ENCODE peak calls at places on chromosomes 2 and 18, in nine cellular contexts. S is adrenal gland, N is neural progenitor cell, G is breast epithelium, T is cardiac muscle cell, E is Panc1, U is astrocyte, R is right lobe of liver, O is heart left ventricle. J is an unnamed sample.

GRCh38 chr18:72878143-72878542 is 10.4 kb upstream of the NETO1 start:
- DNase-seq in U (no peak), S (no peak), O (no peak), R (no peak), N (no peak), E (no peak), T (no peak), G (no peak), J (no peak)

GRCh38 chr2:112577756-112578155 is 6.7 kb upstream of the CHCHD5 start:
- DNase-seq in T (peak; percentile 28), U (peak; percentile 41), G (no peak), O (no peak), S (no peak), N (peak; percentile 16), R (no peak), E (no peak), J (no peak)

GRCh38 chr18:46538376-46538775 is 118.6 kb downstream of the LOXHD1 start:
- DNase-seq in G (no peak), N (no peak), S (no peak), E (no peak), T (no peak), U (no peak), R (no peak), O (no peak), J (no peak)

GRCh38 chr2:5978352-5978751 is 286.2 kb downstream of the SOX11 start:
- DNase-seq in G (no peak), E (no peak), U (no peak), O (no peak), R (no peak), S (no peak), N (no peak), T (no peak), J (no peak)

GRCh38 chr2:44277541-44277940 is 2.3 kb downstream of the SLC3A1 start:
- DNase-seq in N (no peak), G (no peak), S (no peak), E (no peak), R (no peak), T (no peak), O (no peak), U (no peak), J (no peak)

GRCh38 chr18:27009293-27009692 is 143.8 kb upstream of the AQP4 start:
- DNase-seq in U (no peak), S (no peak), N (no peak), E (no peak), G (no peak), R (no peak), T (no peak), O (no peak), J (no peak)

GRCh38 chr2:20516646-20517341 is 69.9 kb downstream of the RHOB start:
- DNase-seq in R (no peak), N (no peak), G (no peak), U (peak; percentile 26), O (no peak), S (no peak), T (no peak), E (no peak), J (no peak)

GRCh38 chr2:240494194-240494793 is 58.8 kb downstream of the GPC1 start:
- DNase-seq in O (no peak), E (no peak), U (no peak), R (no peak), T (no peak), G (no peak), S (no peak), N (no peak), J (no peak)

GRCh38 chr2:85799215-85799956 is 45.6 kb downstream of the ATOH8 start:
- DNase-seq in R (peak; percentile 97), G (peak; percentile 15), T (no peak), U (no peak), E (no peak), O (peak; percentile 70), S (no peak), N (no peak), J (peak; percentile 28)

GRCh38 chr2:60830991-60831390 is 50.4 kb upstream of the REL start:
- DNase-seq in S (no peak), N (no peak), G (no peak), R (no peak), T (no peak), E (no peak), U (no peak), O (no peak), J (no peak)

GRCh38 chr2:2719781-2720180 is 388.7 kb upstream of the MYT1L start:
- DNase-seq in R (no peak), E (no peak), G (no peak), O (no peak), U (no peak), S (no peak), T (no peak), N (no peak), J (no peak)

GRCh38 chr2:184026961-184027360 is 571.4 kb upstream of the ZNF804A start:
- DNase-seq in O (no peak), R (no peak), T (no peak), G (no peak), N (no peak), U (no peak), S (no peak), E (no peak), J (no peak)

GRCh38 chr2:54500404-54501147 is 44.4 kb downstream of the SPTBN1 start:
- DNase-seq in U (no peak), N (no peak), O (no peak), S (no peak), T (no peak), G (no peak), R (no peak), E (no peak), J (no peak)

GRCh38 chr2:104250635-104251034 is 603.3 kb upstream of the POU3F3 start:
- DNase-seq in T (no peak), E (no peak), G (no peak), S (no peak), O (no peak), R (no peak), N (no peak), U (no peak), J (no peak)

GRCh38 chr18:58779514-58779913 is 85.2 kb upstream of the ZNF532 start:
- DNase-seq in T (no peak), G (no peak), E (no peak), S (no peak), U (no peak), N (no peak), O (no peak), R (no peak), J (no peak)

GRCh38 chr2:236806133-236806532 is 236.5 kb downstream of the ACKR3 start:
- DNase-seq in N (no peak), O (no peak), S (no peak), E (no peak), R (no peak), T (no peak), G (no peak), U (no peak), J (no peak)

GRCh38 chr18:48543228-48543627 is 4.4 kb downstream of the CTIF start:
- DNase-seq in R (no peak), O (no peak), S (peak; percentile 58), G (no peak), U (no peak), N (peak; percentile 36), E (no peak), T (no peak), J (no peak)

GRCh38 chr2:146228659-146229058 is 1616.2 kb upstream of the ACVR2A start:
- DNase-seq in T (no peak), U (no peak), S (no peak), N (no peak), G (no peak), E (no peak), O (no peak), R (no peak), J (no peak)

GRCh38 chr2:43052204-43052943 is 174.0 kb downstream of the ZFP36L2 start:
- DNase-seq in O (no peak), G (no peak), S (no peak), U (no peak), E (no peak), R (peak; percentile 29), N (no peak), T (no peak), J (no peak)

GRCh38 chr2:43051316-43051715 is 175.1 kb downstream of the ZFP36L2 start:
- DNase-seq in E (no peak), G (no peak), T (no peak), S (peak; percentile 79), R (peak; percentile 25), N (no peak), U (peak; percentile 72), O (no peak), J (no peak)

GRCh38 chr2:43052944-43053306 is 173.5 kb downstream of the ZFP36L2 start:
- DNase-seq in E (no peak), S (no peak), U (no peak), G (no peak), O (no peak), T (no peak), R (no peak), N (no peak), J (no peak)

GRCh38 chr2:43049836-43050796 is 176.3 kb downstream of the ZFP36L2 start:
- DNase-seq in N (no peak), G (no peak), O (peak; percentile 29), T (no peak), U (no peak), S (no peak), E (no peak), R (peak; percentile 36), J (no peak)

DNA sequence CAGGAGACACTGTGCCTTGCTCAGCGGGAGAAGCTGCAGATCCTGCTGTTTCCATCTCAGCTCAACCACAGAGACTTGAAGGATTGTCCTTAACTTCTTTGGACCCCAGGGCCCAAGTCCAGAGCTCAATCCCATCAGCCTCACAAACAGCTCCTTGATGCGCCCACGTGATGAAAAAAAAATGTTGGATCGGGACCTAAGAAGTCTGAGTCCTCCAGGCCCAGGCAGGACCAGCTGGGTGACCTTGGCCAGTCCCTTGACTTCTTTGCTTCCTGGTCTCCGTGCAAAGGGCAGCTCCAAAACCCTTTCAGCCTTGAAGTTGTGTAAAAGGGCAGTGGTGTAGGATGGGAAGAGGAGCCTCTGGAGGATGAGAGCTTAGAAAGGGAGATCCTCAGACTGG is 175.5 kb downstream of the ZFP36L2 start:
- DNase-seq in U (no peak), R (peak; percentile 21), G (no peak), O (no peak), S (peak; percentile 73), E (no peak), T (no peak), N (no peak), J (no peak)
- H3K4me1 ChIP-seq in U (peaks cover 33% of the 10 kb centered on the region), R (no peaks in the 10 kb centered on the region), G (no peaks in the 10 kb centered on the region), O (no peaks in the 10 kb centered on the region), S (peaks cover 17% of the 10 kb centered on the region), E (peaks cover 12% of the 10 kb centered on the region), T (peaks cover 13% of the 10 kb centered on the region), N (peaks cover 39% of the 10 kb centered on the region), J (peaks cover 24% of the 10 kb centered on the region)

GRCh38 chr2:71933467-71934319 is 214.0 kb downstream of the CYP26B1 start:
- DNase-seq in O (no peak), T (peak; percentile 23), U (peak; percentile 14), N (no peak), R (no peak), S (no peak), G (no peak), E (no peak), J (no peak)
- TF ChIP-seq CTCF in O (peak; percentile 20), T (peak; percentile 47), U (no peak), N (peak; percentile 14), R (peak; percentile 30), S (no peak), G (no peak), E (no peak), J (no peak)

GRCh38 chr2:189092936-189093335 is 86.6 kb downstream of the COL5A2 start:
- DNase-seq in R (no peak), S (peak; percentile 20), G (no peak), O (peak; percentile 51), N (no peak), E (no peak), U (peak; percentile 97), T (no peak), J (no peak)
- H3K4me3 ChIP-seq in R (no peak overlapping the region), S (no peak overlapping the region), G (no peak overlapping the region), O (no peak overlapping the region), N (no peak overlapping the region), E (no peak overlapping the region), U (no peak overlapping the region), T (no peak overlapping the region), J (no peak overlapping the region)

GRCh38 chr2:45439788-45440773 is 171.0 kb downstream of the SRBD1 start:
- DNase-seq in R (no peak), G (no peak), S (no peak), U (no peak), E (peak; percentile 5), N (no peak), T (no peak), O (no peak), J (no peak)
- H3K4me1 ChIP-seq in R (no peaks in the 10 kb centered on the region), G (no peaks in the 10 kb centered on the region), S (no peaks in the 10 kb centered on the region), U (peaks cover 1% of the 10 kb centered on the region), E (no peaks in the 10 kb centered on the region), N (peaks cover 5% of the 10 kb centered on the region), T (peaks cover 15% of the 10 kb centered on the region), O (no peaks in the 10 kb centered on the region), J (no peaks in the 10 kb centered on the region)

J was measured in BE2C.